ENCODE peak calls at places on chromosome 11, in six cellular contexts. D is PC-9, F is HCT116, X is GM23338, S is IMR-90, T is OCI-LY7. I is an unnamed sample.

GRCh38 chr11:119316017-119316728 is 757 bp downstream of the MCAM start:
- DNase-seq in D (peak; percentile 54), F (no peak), X (no peak), S (no peak), T (no peak), I (no peak)

GRCh38 chr11:68036717-68037239 is 2.0 kb upstream of the TCIRG1 start:
- DNase-seq in D (no peak), F (no peak), X (no peak), S (no peak), T (no peak), I (no peak)

GRCh38 chr11:69817265-69818236 is 1.7 kb downstream of the FGF3 start:
- DNase-seq in D (peak; percentile 38), F (no peak), X (peak; percentile 56), S (no peak), T (no peak), I (no peak)

GRCh38 chr11:87116185-87116584 is 78.5 kb downstream of the TMEM135 start:
- DNase-seq in D (no peak), F (no peak), X (no peak), S (no peak), T (no peak), I (no peak)

GRCh38 chr11:119493712-119494111 is 70.7 kb upstream of the THY1 start:
- DNase-seq in D (peak; percentile 53), F (no peak), X (peak; percentile 88), S (peak; percentile 25), T (peak; percentile 7), I (peak; percentile 26)

GRCh38 chr11:2768471-2769408 is 68.9 kb upstream of the KCNQ1OT1 start:
- DNase-seq in D (peak; percentile 35), F (peak; percentile 38), X (no peak), S (peak; percentile 93), T (no peak), I (peak; percentile 85)

GRCh38 chr11:118206612-118207031 is 18.2 kb downstream of the JAML start:
- DNase-seq in D (no peak), F (no peak), X (no peak), S (no peak), T (peak; percentile 32), I (no peak)

GRCh38 chr11:15937601-15938361 is 418.6 kb downstream of the SOX6 start:
- DNase-seq in D (no peak), F (no peak), X (peak; percentile 21), S (peak; percentile 32), T (no peak), I (no peak)

GRCh38 chr11:77320351-77320750 is 18.9 kb upstream of the GDPD4 start:
- DNase-seq in D (no peak), F (no peak), X (no peak), S (peak; percentile 21), T (no peak), I (no peak)

GRCh38 chr11:119317592-119318239 is 786 bp upstream of the MCAM start:
- DNase-seq in D (no peak), F (no peak), X (no peak), S (no peak), T (no peak), I (peak; percentile 27)

GRCh38 chr11:78397398-78397797 is 20.2 kb downstream of the GAB2 start:
- DNase-seq in D (no peak), F (no peak), X (no peak), S (no peak), T (no peak), I (no peak)

GRCh38 chr11:2885676-2886081 is at the start of gene CDKN1C:
- DNase-seq in D (peak; percentile 71), F (peak; percentile 59), X (peak; percentile 88), S (peak; percentile 69), T (peak; percentile 82), I (peak; percentile 89)

GRCh38 chr11:112878228-112878627 is 83.0 kb upstream of the NCAM1 start:
- DNase-seq in D (no peak), F (no peak), X (no peak), S (no peak), T (no peak), I (no peak)
- H2AFZ ChIP-seq in D (no peak overlapping the region), F (no peak overlapping the region), X (peak overlapping the region; percentile 87), S (no peak overlapping the region), T (no peak overlapping the region), I (no peak overlapping the region)

DNA sequence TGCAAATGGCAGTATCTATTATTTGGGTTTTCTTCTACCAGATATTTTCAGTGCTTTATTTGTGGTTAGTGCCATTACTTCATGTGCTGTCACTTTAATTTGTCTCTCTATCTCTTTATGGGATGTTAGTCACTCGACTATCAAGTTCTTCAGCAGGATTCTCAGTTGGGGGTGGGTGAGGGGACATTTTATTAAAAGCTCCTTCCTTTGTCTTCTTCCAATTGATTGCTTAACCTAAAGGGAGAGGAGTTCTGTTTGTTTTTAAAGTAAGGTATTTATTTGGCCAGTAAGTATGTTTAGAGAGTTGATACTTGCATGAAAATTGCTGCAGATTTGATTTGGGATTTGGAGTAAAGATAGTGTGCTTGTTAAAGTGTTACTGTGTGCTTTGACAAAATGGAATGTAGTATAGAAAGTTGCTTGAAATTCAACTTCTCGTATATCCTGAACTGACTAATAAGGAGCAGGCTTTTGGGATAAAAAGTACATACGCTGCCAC is 10.2 kb downstream of the YAP1 start:
- DNase-seq in D (no peak), F (no peak), X (peak; percentile 40), S (peak; percentile 39), T (no peak), I (peak; percentile 32)
- H3K4me3 ChIP-seq in D (peak overlapping the region; percentile 35), F (no peak overlapping the region), X (no peak overlapping the region), S (no peak overlapping the region), T (no peak overlapping the region), I (no peak overlapping the region)

DNA sequence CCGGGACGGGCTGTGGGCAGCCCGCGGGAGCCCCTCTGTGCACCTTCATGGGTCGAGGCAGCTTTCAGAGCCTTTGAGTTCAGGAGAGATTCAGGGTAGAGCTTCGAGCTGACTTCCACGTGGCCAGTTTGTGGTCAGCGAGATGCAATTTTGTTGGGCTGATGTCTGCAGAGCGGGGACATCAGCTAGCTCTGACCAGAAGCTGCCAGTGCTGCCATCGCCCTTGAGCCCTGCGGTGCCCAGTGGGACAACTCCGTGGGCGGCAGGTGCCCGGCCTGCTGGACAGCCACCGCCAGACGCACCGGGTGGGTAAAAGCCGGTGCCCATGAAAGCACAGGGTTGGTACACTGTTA is 719 bp downstream of the TALDO1 start:
- DNase-seq in D (no peak), F (no peak), X (no peak), S (no peak), T (no peak), I (no peak)
- H3K27ac ChIP-seq in D (peak overlapping the region; percentile 96), F (peak overlapping the region; percentile 91), X (peak overlapping the region; percentile 67), S (peak overlapping the region; percentile 94), T (peak overlapping the region; percentile 68), I (peak overlapping the region; percentile 65)

DNA sequence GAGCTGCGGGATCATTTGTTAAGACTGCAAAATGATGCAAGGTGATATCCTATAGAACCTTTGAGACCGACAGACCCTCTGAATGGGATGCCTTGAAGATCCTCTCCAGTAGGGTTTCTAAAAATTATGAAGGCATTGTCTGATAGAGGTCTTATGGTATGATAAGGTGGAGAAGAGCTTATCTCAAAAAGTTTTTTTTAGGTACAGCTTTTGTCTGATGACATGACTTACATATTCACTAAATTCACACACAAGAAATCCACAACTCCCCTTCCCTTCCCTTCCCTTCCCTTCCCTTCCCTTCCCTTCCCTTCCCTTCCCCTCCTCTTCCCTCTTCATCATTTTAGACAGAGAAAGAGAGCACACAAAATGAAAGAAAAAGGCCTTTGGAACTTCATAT is 118.4 kb upstream of the CTSC start:
- DNase-seq in D (no peak), F (no peak), X (no peak), S (no peak), T (no peak), I (no peak)
- H2AFZ ChIP-seq in D (no peak overlapping the region), F (no peak overlapping the region), X (no peak overlapping the region), S (no peak overlapping the region), T (no peak overlapping the region), I (no peak overlapping the region)

GRCh38 chr11:127629200-127629599 is 628.6 kb upstream of the KIRREL3 start:
- DNase-seq in D (no peak), F (no peak), X (no peak), S (no peak), T (no peak), I (no peak)

GRCh38 chr11:127625402-127625801 is 624.8 kb upstream of the KIRREL3 start:
- DNase-seq in D (no peak), F (no peak), X (no peak), S (no peak), T (no peak), I (no peak)

GRCh38 chr11:127627629-127628462 is 627.3 kb upstream of the KIRREL3 start:
- DNase-seq in D (no peak), F (no peak), X (no peak), S (peak; percentile 4), T (no peak), I (peak; percentile 48)

GRCh38 chr11:127624455-127624854 is 623.9 kb upstream of the KIRREL3 start:
- DNase-seq in D (no peak), F (no peak), X (no peak), S (peak; percentile 6), T (no peak), I (peak; percentile 28)

DNA sequence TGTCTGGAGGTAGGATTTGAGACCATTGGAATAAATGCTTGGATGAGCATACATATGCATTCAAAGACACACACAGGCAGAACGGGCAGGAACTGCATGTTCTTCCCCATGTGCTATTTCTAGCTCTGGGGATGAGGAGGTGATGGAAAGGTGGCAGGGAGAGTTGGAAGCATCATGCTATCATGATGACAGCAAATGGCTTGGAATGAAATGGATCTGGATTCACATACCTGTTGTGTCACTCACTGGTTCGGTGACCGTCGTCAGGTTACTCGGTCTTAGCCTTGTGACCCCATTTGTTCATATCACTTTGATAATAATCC is 627.9 kb upstream of the KIRREL3 start:
- DNase-seq in D (no peak), F (no peak), X (no peak), S (no peak), T (no peak), I (no peak)
- H3K4me3 ChIP-seq in D (no peak overlapping the region), F (no peak overlapping the region), X (no peak overlapping the region), S (no peak overlapping the region), T (no peak overlapping the region), I (no peak overlapping the region)